ENCODE peak calls at places on chromosomes 5 and 9, in ten cellular contexts. J, K, Y, L, I, G, X, M, S and U are unnamed samples.

GRCh38 chr9:74867483-74867882 is 20.2 kb downstream of the TRPM6 start:
- DNase-seq in Y (peak), X (no peak), J (no peak), K (no peak), G (no peak), M (no peak), L (no peak), S (no peak), I (no peak), U (no peak)

GRCh38 chr9:96217756-96218693 is 84.0 kb downstream of the HSD17B3 start:
- DNase-seq in L (peak), K (peak), S (peak), J (peak), X (peak), I (no peak), M (no peak), G (peak), Y (peak), U (no peak)

GRCh38 chr9:36781532-36781931 is 208.8 kb downstream of the MELK start:
- DNase-seq in K (no peak), S (peak), G (no peak), M (no peak), J (peak), Y (no peak), X (no peak), L (peak), I (no peak), U (no peak)

GRCh38 chr5:177530638-177531037 is 13.9 kb upstream of the DDX41 start:
- DNase-seq in Y (no peak), X (peak), G (no peak), I (no peak), M (no peak), L (no peak), J (no peak), K (no peak), S (peak), U (no peak)

GRCh38 chr5:7094626-7095025 is 301.3 kb upstream of the ADCY2 start:
- DNase-seq in S (no peak), M (no peak), X (no peak), J (peak), G (no peak), Y (peak), K (peak), L (no peak), I (no peak), U (no peak)

GRCh38 chr5:98813755-98814154 is 40.3 kb downstream of the RGMB start:
- DNase-seq in S (no peak), K (no peak), J (peak), Y (no peak), L (no peak), I (no peak), G (no peak), M (no peak), X (no peak), U (no peak)

GRCh38 chr5:6676702-6677101 is 36.5 kb upstream of the TENT4A start:
- DNase-seq in Y (no peak), S (no peak), M (no peak), J (peak), K (no peak), X (no peak), I (no peak), G (no peak), L (no peak), U (no peak)

GRCh38 chr9:86741311-86742215 is 205.7 kb downstream of the GAS1 start:
- DNase-seq in J (peak), G (no peak), Y (no peak), L (peak), S (peak), K (no peak), M (no peak), I (peak), X (no peak), U (no peak)

GRCh38 chr9:109026306-109026705 is 13.0 kb upstream of the CTNNAL1 start:
- DNase-seq in I (no peak), J (no peak), K (no peak), Y (no peak), G (no peak), L (no peak), X (no peak), S (no peak), M (no peak), U (no peak)

GRCh38 chr5:66708368-66708767 is 112.2 kb downstream of the MAST4 start:
- DNase-seq in I (no peak), X (no peak), G (no peak), S (no peak), Y (no peak), J (no peak), L (no peak), K (no peak), M (no peak), U (no peak)

GRCh38 chr9:69195019-69195418 is 20.9 kb downstream of the TJP2 start:
- DNase-seq in K (no peak), M (no peak), L (no peak), G (no peak), S (no peak), X (no peak), J (no peak), I (no peak), Y (no peak), U (no peak)

GRCh38 chr9:84708400-84708799 is 38.9 kb downstream of the NTRK2 start:
- DNase-seq in X (no peak), S (no peak), L (no peak), G (no peak), M (no peak), K (no peak), I (no peak), J (no peak), Y (no peak), U (no peak)

GRCh38 chr5:17234384-17234783 is 17.0 kb downstream of the BASP1 start:
- DNase-seq in M (no peak), X (no peak), Y (no peak), L (no peak), S (no peak), G (no peak), J (no peak), K (no peak), I (no peak), U (no peak)

GRCh38 chr9:32350682-32351081 is 33.8 kb upstream of the ACO1 start:
- DNase-seq in S (peak), J (peak), M (no peak), G (no peak), K (no peak), I (peak), Y (no peak), X (no peak), L (peak), U (no peak)

GRCh38 chr9:35076848-35077247 is 2.9 kb downstream of the FANCG start:
- DNase-seq in X (no peak), S (no peak), Y (no peak), G (no peak), K (no peak), I (no peak), L (no peak), J (no peak), M (no peak), U (no peak)

GRCh38 chr9:94002316-94003140 is 47.4 kb upstream of the BARX1 start:
- DNase-seq in G (no peak), Y (peak), J (peak), L (peak), K (peak), I (peak), X (no peak), S (peak), M (no peak), U (no peak)

GRCh38 chr9:21995652-21996275 is 1.2 kb downstream of the CDKN2B-AS1 start:
- DNase-seq in Y (peak), M (peak), S (peak), X (peak), L (no peak), G (peak), K (no peak), I (no peak), J (peak), U (peak)

GRCh38 chr5:142235870-142236672 is 88.8 kb downstream of the SPRY4 start:
- DNase-seq in Y (no peak), G (no peak), J (no peak), L (no peak), X (no peak), S (no peak), K (no peak), M (no peak), I (no peak), U (no peak)

GRCh38 chr5:65982635-65983034 is 56.3 kb downstream of the ERBIN start:
- DNase-seq in K (no peak), S (no peak), J (peak), G (no peak), M (no peak), L (no peak), Y (no peak), X (no peak), I (no peak), U (no peak)

GRCh38 chr5:13865317-13865716 is 79.2 kb downstream of the DNAH5 start:
- DNase-seq in X (no peak), I (no peak), Y (no peak), K (no peak), S (no peak), L (no peak), G (no peak), J (no peak), M (no peak), U (no peak)

GRCh38 chr5:151745071-151745705 is 13.2 kb downstream of the ATOX1 start:
- DNase-seq in S (peak), X (no peak), L (peak), I (peak), M (peak), K (no peak), Y (no peak), G (no peak), J (peak), U (no peak)

GRCh38 chr9:24245988-24246387 is 299.7 kb downstream of the IZUMO3 start:
- DNase-seq in S (peak), G (no peak), M (no peak), J (peak), X (no peak), K (no peak), L (peak), I (peak), Y (no peak), U (no peak)

GRCh38 chr9:109471994-109472393 is 26.1 kb downstream of the PTPN3 start:
- DNase-seq in G (no peak), L (no peak), X (no peak), K (no peak), Y (no peak), J (no peak), M (no peak), I (no peak), S (no peak), U (no peak)

GRCh38 chr5:127942246-127943060 is 141.1 kb upstream of the SLC12A2 start:
- DNase-seq in G (no peak), S (peak), Y (no peak), X (no peak), M (no peak), K (no peak), J (peak), I (no peak), L (no peak), U (no peak)

GRCh38 chr5:37792976-37793328 is 46.9 kb downstream of the GDNF start:
- DNase-seq in J (peak), M (no peak), S (peak), L (peak), G (no peak), X (no peak), K (no peak), I (no peak), Y (no peak), U (no peak)

GRCh38 chr9:17018540-17019196 is 116.2 kb upstream of the CNTLN start:
- DNase-seq in X (no peak), I (no peak), G (no peak), L (no peak), K (no peak), M (no peak), Y (no peak), J (no peak), S (peak), U (no peak)

GRCh38 chr9:77251050-77251449 is 73.7 kb downstream of the VPS13A start:
- DNase-seq in S (no peak), X (no peak), I (no peak), K (no peak), Y (no peak), M (no peak), G (no peak), L (no peak), J (no peak), U (no peak)

GRCh38 chr9:130741831-130742449 is 48.4 kb downstream of the EXOSC2 start:
- DNase-seq in Y (no peak), X (no peak), J (peak), I (no peak), S (peak), K (no peak), G (no peak), M (no peak), L (peak), U (no peak)

GRCh38 chr5:132376694-132377641 is 7.5 kb downstream of the SLC22A5 start:
- DNase-seq in G (no peak), M (no peak), K (no peak), I (no peak), X (no peak), Y (no peak), S (no peak), J (no peak), L (no peak), U (peak)

GRCh38 chr5:17157916-17158529 is 59.4 kb upstream of the BASP1 start:
- DNase-seq in S (peak), J (peak), K (no peak), M (no peak), I (no peak), G (no peak), Y (peak), X (no peak), L (peak), U (no peak)

DNA sequence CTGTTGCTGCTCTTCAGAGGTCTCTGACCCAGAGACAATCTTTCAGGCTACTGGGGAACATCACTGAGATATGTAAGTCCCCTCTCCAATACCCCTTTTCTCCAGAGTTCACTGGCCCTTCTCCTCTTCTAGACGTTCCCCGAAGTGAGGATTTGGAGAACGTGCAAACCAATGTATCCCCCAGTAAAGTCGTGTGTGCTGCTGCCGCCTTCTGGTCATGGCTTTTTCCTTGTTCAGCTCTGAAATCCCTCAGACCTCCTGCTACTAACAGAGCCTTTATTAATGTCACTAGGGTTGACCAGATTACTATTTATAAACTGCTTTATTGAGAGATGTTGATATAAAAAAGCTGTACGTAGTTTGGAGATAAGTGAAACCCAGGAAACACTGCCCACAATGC is 1028.6 kb downstream of the CDH9 start:
- DNase-seq in G (no peak), J (peak), M (no peak), X (no peak), L (no peak), S (no peak), Y (no peak), K (peak), I (no peak), U (no peak)
- TF ChIP-seq CTCF in G (no peak), J (peak), M (no peak), X (no peak), L (no peak), S (no peak), Y (no peak), K (peak), I (no peak), U (peak)

GRCh38 chr9:70465398-70465797 is 50.9 kb upstream of the KLF9 start:
- DNase-seq in M (no peak), L (no peak), S (no peak), J (no peak), K (no peak), Y (no peak), X (no peak), I (no peak), G (no peak), U (no peak)
- TF ChIP-seq CTCF in M (no peak), L (peak), S (peak), J (no peak), K (no peak), Y (no peak), X (no peak), I (no peak), G (no peak), U (no peak)

GRCh38 chr9:10274156-10274555 is 338.6 kb downstream of the PTPRD start:
- DNase-seq in M (no peak), X (no peak), Y (no peak), G (no peak), S (peak), L (no peak), I (no peak), J (no peak), K (no peak), U (no peak)

GRCh38 chr9:10272830-10273229 is 340.0 kb downstream of the PTPRD start:
- DNase-seq in G (no peak), J (no peak), L (no peak), S (no peak), I (no peak), M (no peak), K (no peak), Y (no peak), X (no peak), U (no peak)

GRCh38 chr9:10265102-10265708 is 347.6 kb downstream of the PTPRD start:
- DNase-seq in G (no peak), X (no peak), J (peak), M (no peak), K (no peak), Y (no peak), S (peak), L (peak), I (peak), U (no peak)

GRCh38 chr9:10268500-10269485 is 344.0 kb downstream of the PTPRD start:
- DNase-seq in K (peak), X (no peak), J (peak), M (no peak), L (peak), I (peak), S (peak), Y (peak), G (no peak), U (no peak)
- TF ChIP-seq CTCF in K (peak), X (peak), J (peak), M (peak), L (peak), I (peak), S (peak), Y (no peak), G (no peak), U (peak)

DNA sequence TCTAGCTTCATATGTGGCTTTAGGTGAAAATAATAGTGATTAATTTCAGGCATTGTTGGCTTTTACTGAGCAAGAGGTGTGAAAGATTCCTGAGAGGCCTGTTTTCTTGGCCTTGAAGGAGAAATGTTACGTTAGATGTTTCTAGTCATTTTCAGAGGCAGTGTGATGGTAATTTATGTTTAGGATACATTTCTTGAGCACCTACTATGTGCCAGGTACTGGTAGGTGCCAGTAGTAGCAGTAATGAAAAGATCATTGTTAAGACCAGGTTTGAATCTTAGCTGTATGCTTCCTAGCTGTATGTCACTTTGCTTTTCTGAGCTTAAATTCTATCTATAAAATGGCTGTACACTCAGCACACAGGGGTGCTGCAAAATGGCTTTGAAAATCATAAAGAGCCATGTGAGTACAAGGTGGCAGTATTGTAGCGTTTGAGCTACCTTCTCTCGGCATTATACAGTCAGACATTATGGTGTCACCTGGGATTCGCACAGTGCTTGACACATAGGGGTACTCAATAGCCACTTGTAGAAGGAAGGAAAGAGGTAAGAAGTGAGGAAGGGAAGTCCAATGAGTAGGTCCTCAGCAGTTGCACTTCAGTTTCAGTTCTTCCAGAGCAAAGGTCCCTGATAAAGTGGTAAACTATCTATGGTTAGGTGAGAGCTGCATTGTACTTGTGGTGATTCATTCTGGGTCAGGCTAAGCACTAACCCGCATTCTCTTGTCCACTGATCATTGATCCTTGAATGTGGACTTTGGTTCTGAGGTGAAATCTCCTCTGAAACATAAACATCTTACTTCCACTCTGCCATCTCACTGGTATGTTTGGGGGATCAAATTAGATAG is 166.5 kb upstream of the NR3C1 start:
- DNase-seq in G (no peak), S (no peak), J (no peak), L (no peak), I (no peak), K (no peak), Y (no peak), X (no peak), M (no peak), U (no peak)
- TF ChIP-seq CTCF in G (no peak), S (no peak), J (no peak), L (no peak), I (no peak), K (no peak), Y (no peak), X (no peak), M (no peak), U (no peak)

DNA sequence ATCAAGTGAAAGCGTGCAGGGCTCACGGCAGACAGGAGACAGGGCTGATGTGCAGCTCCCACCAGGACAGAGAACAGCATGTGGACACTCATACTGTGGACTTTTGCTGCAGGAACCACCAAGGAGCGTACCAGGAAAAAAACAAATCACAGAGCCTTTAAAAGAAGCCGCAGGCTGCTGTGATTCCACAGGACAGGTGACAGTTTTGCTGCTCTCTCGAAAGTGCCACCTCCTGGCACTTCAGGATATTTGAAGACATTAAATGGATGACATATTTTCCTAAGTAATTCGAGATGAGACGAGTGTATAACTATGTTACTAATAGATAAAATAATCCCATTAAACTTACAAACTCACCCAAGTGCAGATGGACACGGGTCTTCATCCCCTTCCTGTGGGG is 29.3 kb downstream of the ZDHHC11 start:
- DNase-seq in Y (peak), L (no peak), I (no peak), X (no peak), M (no peak), S (no peak), K (no peak), G (no peak), J (no peak), U (no peak)
- TF ChIP-seq CTCF in Y (no peak), L (no peak), I (no peak), X (no peak), M (no peak), S (no peak), K (no peak), G (no peak), J (peak), U (no peak)

GRCh38 chr5:78984611-78985406 is at the start of gene ARSB:
- DNase-seq in Y (peak), I (peak), S (peak), X (peak), L (peak), M (peak), J (peak), G (peak), K (peak), U (no peak)
- TF ChIP-seq CTCF in Y (no peak), I (peak), S (peak), X (peak), L (peak), M (no peak), J (peak), G (no peak), K (peak), U (no peak)

DNA sequence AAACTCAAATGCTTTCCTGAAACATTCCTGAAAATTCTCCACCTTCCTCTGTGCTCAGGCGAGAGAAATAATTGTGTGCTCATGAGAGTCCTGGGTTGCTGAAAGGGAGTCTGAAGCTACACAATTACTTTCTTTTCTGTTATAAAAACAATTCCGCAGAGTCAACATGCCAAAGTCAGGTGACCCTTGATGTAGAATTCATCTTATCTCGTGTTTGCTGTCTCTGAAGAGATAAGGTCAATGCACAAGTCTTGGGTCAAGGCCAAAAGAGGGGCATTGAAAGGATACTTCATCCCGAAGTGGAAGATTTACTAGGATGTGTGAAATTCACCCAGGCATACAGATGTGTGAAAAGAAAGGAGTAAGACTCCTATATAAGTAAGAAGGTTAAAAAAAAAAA is 493.5 kb downstream of the SEMA5A start:
- DNase-seq in G (no peak), X (no peak), I (no peak), K (no peak), Y (no peak), J (no peak), M (no peak), S (peak), L (no peak), U (no peak)
- TF ChIP-seq CTCF in G (no peak), X (no peak), I (no peak), K (no peak), Y (no peak), J (no peak), M (no peak), S (no peak), L (no peak), U (no peak)